ENCODE peak calls at places on chromosomes 7 and 10, in four cellular contexts. One of them, this sample, is unnamed.

GRCh38 chr10:97599272-97599619 is 9.7 kb downstream of the C10orf62 start:
- DNase-seq in kidney epithelial cell: no peak
- DNase-seq in mammary epithelial cell: no peak
- DNase-seq in RWPE1: no peak
- DNase-seq in this sample: no peak

GRCh38 chr7:5629941-5630340 is 151.5 kb downstream of the RNF216 start:
- DNase-seq in kidney epithelial cell: no peak
- DNase-seq in mammary epithelial cell: peak
- DNase-seq in RWPE1: peak
- DNase-seq in this sample: no peak

GRCh38 chr7:47688311-47689100 is 106.6 kb upstream of the TNS3 start:
- DNase-seq in RWPE1: no peak
- DNase-seq in kidney epithelial cell: no peak
- DNase-seq in mammary epithelial cell: no peak
- DNase-seq in this sample: no peak

GRCh38 chr7:83921798-83922607 is 272.6 kb downstream of the SEMA3A start:
- DNase-seq in kidney epithelial cell: no peak
- DNase-seq in mammary epithelial cell: no peak
- DNase-seq in RWPE1: no peak
- DNase-seq in this sample: no peak

GRCh38 chr7:73978681-73979563 is 49.1 kb upstream of the ELN start:
- DNase-seq in RWPE1: peak
- DNase-seq in kidney epithelial cell: no peak
- DNase-seq in mammary epithelial cell: peak
- DNase-seq in this sample: peak

GRCh38 chr7:48090095-48090805 is 1.2 kb downstream of the UPP1 start:
- DNase-seq in mammary epithelial cell: peak
- DNase-seq in kidney epithelial cell: no peak
- DNase-seq in RWPE1: no peak
- DNase-seq in this sample: peak

GRCh38 chr7:27182861-27183681 is 2.0 kb downstream of the HOXA11 start:
- DNase-seq in kidney epithelial cell: no peak
- DNase-seq in RWPE1: no peak
- DNase-seq in mammary epithelial cell: no peak
- DNase-seq in this sample: no peak

GRCh38 chr10:93216341-93216985 is 142.8 kb downstream of the CYP26A1 start:
- DNase-seq in kidney epithelial cell: no peak
- DNase-seq in mammary epithelial cell: no peak
- DNase-seq in RWPE1: no peak
- DNase-seq in this sample: no peak

GRCh38 chr10:21843645-21844044 is 159.9 kb downstream of the DNAJC1 start:
- DNase-seq in RWPE1: no peak
- DNase-seq in mammary epithelial cell: peak
- DNase-seq in kidney epithelial cell: no peak
- DNase-seq in this sample: no peak

GRCh38 chr10:13120786-13121499 is 21.0 kb downstream of the OPTN start:
- DNase-seq in kidney epithelial cell: no peak
- DNase-seq in RWPE1: no peak
- DNase-seq in mammary epithelial cell: no peak
- DNase-seq in this sample: no peak

GRCh38 chr7:80288175-80289122 is 153.8 kb downstream of the GNAI1 start:
- DNase-seq in mammary epithelial cell: no peak
- DNase-seq in RWPE1: no peak
- DNase-seq in kidney epithelial cell: no peak
- DNase-seq in this sample: peak

GRCh38 chr10:13453896-13454295 is 74.9 kb downstream of the BEND7 start:
- DNase-seq in mammary epithelial cell: no peak
- DNase-seq in RWPE1: no peak
- DNase-seq in kidney epithelial cell: no peak
- DNase-seq in this sample: no peak

GRCh38 chr7:146655928-146656797 is 539.6 kb downstream of the CNTNAP2 start:
- DNase-seq in mammary epithelial cell: no peak
- DNase-seq in kidney epithelial cell: peak
- DNase-seq in RWPE1: no peak
- DNase-seq in this sample: no peak

GRCh38 chr7:105691692-105692564 is 110.6 kb upstream of the EFCAB10 start:
- DNase-seq in mammary epithelial cell: peak
- DNase-seq in RWPE1: peak
- DNase-seq in kidney epithelial cell: peak
- DNase-seq in this sample: no peak

GRCh38 chr7:127337581-127337980 is 54.9 kb downstream of the ZNF800 start:
- DNase-seq in kidney epithelial cell: no peak
- DNase-seq in RWPE1: no peak
- DNase-seq in mammary epithelial cell: no peak
- DNase-seq in this sample: no peak

GRCh38 chr10:16822027-16822426 is 4.8 kb upstream of the RSU1 start:
- DNase-seq in RWPE1: no peak
- DNase-seq in mammary epithelial cell: no peak
- DNase-seq in kidney epithelial cell: no peak
- DNase-seq in this sample: no peak

GRCh38 chr10:107553470-107553869 is 389.0 kb upstream of the SORCS1 start:
- DNase-seq in RWPE1: no peak
- DNase-seq in kidney epithelial cell: peak
- DNase-seq in mammary epithelial cell: no peak
- DNase-seq in this sample: no peak

GRCh38 chr7:29723599-29723998 is 82.7 kb upstream of the WIPF3 start:
- DNase-seq in kidney epithelial cell: no peak
- DNase-seq in RWPE1: no peak
- DNase-seq in mammary epithelial cell: peak
- DNase-seq in this sample: no peak

GRCh38 chr7:157580324-157580723 is 243.5 kb downstream of the DNAJB6 start:
- DNase-seq in mammary epithelial cell: no peak
- DNase-seq in RWPE1: no peak
- DNase-seq in kidney epithelial cell: no peak
- DNase-seq in this sample: no peak

DNA sequence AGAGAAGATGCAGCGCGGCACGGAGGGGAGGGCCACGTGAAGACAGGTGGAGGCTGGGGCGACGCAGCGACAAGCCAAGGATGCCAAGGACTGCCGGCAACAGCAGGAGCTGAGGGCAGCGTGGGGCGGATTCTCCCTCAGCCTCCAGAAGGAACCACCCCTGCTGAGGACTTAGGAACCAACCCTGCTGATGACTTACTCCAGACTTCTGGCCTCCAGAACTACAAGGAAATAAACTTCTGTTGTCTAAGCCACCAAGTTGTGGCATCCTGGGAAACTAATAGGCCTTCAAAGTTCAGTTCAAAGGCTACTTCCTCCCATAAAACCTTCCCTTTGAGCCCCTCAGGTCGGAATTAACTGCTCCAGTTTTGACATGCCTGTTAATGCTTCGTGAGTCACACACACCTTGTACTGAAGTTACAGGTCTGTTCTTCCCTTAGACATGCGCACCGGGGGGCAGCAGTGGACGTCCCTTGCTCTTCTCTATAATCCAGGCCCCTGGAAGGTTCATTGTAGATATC is 88.4 kb upstream of the RHEB start:
- DNase-seq in kidney epithelial cell: no peak
- DNase-seq in RWPE1: peak
- DNase-seq in mammary epithelial cell: peak
- DNase-seq in this sample: no peak
- TF ChIP-seq CTCF in kidney epithelial cell: peak
- TF ChIP-seq CTCF in RWPE1: no peak
- TF ChIP-seq CTCF in mammary epithelial cell: no peak
- TF ChIP-seq CTCF in this sample: no peak

DNA sequence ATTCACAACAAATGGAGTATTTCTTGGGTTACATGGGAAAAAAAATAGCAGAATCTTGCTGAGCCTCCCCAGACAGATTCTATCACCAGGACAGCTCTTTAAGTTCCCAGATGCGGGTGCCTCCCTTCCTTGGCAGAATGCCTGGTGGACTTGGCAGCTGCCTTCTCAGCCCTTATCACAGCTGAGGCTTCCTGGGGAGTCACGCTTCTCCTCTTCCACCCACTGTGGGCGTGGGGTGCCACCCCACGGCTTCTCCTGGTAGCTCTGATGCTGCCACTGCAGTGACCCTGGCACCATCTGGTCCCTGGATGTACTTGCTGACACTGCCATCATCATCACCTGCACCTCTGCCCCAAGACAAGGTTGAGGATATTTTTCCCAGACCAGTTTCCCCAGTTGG is 16.2 kb upstream of the NME8 start:
- DNase-seq in mammary epithelial cell: no peak
- DNase-seq in kidney epithelial cell: no peak
- DNase-seq in RWPE1: peak
- DNase-seq in this sample: no peak
- TF ChIP-seq CTCF in mammary epithelial cell: no peak
- TF ChIP-seq CTCF in kidney epithelial cell: no peak
- TF ChIP-seq CTCF in RWPE1: no peak
- TF ChIP-seq CTCF in this sample: no peak

GRCh38 chr7:123283373-123283772 is 83.6 kb upstream of the SLC13A1 start:
- DNase-seq in RWPE1: no peak
- DNase-seq in mammary epithelial cell: no peak
- DNase-seq in kidney epithelial cell: no peak
- DNase-seq in this sample: no peak

GRCh38 chr7:123282181-123282580 is 82.4 kb upstream of the SLC13A1 start:
- DNase-seq in kidney epithelial cell: no peak
- DNase-seq in mammary epithelial cell: no peak
- DNase-seq in RWPE1: no peak
- DNase-seq in this sample: no peak

GRCh38 chr7:123289200-123289599 is 89.4 kb upstream of the SLC13A1 start:
- DNase-seq in RWPE1: no peak
- DNase-seq in mammary epithelial cell: no peak
- DNase-seq in kidney epithelial cell: no peak
- DNase-seq in this sample: no peak

GRCh38 chr7:123285076-123285700 is 85.4 kb upstream of the SLC13A1 start:
- DNase-seq in RWPE1: no peak
- DNase-seq in mammary epithelial cell: no peak
- DNase-seq in kidney epithelial cell: no peak
- DNase-seq in this sample: peak
- TF ChIP-seq CTCF in RWPE1: no peak
- TF ChIP-seq CTCF in mammary epithelial cell: no peak
- TF ChIP-seq CTCF in kidney epithelial cell: no peak
- TF ChIP-seq CTCF in this sample: peak

DNA sequence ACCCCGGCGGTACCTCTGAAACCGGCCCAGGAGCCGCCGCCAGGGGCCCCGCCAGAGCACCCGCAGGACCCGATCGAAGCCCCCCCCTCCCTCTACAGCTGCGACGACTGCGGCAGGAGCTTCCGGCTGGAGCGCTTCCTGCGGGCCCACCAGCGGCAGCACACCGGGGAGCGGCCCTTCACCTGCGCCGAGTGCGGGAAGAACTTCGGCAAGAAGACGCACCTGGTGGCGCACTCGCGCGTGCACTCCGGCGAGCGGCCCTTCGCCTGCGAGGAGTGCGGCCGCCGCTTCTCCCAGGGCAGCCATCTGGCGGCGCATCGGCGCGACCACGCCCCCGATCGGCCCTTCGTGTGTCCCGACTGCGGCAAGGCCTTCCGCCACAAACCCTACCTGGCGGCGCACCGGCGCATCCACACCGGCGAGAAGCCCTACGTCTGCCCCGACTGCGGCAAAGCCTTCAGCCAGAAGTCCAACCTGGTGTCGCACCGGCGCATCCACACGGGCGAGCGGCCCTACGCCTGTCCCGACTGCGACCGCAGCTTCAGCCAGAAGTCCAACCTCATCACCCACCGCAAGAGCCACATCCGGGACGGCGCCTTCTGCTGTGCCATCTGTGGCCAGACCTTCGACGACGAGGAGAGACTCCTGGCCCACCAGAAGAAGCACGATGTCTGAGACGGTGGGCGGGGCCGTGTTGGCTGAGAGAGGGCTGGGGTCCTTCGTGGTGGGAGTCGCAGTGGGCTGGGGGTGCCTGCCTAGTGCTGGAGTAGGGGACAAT is 3.8 kb downstream of the REPIN1 start:
- DNase-seq in kidney epithelial cell: no peak
- DNase-seq in mammary epithelial cell: no peak
- DNase-seq in RWPE1: no peak
- DNase-seq in this sample: no peak
- TF ChIP-seq CTCF in kidney epithelial cell: no peak
- TF ChIP-seq CTCF in mammary epithelial cell: no peak
- TF ChIP-seq CTCF in RWPE1: no peak
- TF ChIP-seq CTCF in this sample: no peak

DNA sequence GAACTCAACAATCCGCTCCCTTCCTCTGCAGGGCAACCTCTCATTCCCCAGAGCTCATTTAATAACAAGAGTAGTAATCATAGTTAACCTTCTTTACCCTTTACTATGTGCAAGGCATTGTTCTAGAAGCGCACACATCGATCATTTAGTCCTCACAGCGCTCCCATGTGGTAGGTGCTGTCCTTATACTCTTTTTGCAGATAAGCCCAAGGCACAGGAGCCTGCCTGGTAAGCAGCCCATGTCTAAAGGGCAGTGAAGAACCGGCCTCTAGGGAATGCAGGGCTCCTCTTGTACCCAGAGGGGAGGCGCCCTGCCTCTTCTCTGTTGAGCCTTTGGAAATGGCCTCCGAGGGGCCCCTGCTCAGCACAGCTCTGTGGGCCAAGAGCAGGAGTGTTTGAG is 14.3 kb downstream of the CHST3 start:
- DNase-seq in kidney epithelial cell: no peak
- DNase-seq in mammary epithelial cell: no peak
- DNase-seq in RWPE1: no peak
- DNase-seq in this sample: no peak
- TF ChIP-seq CTCF in kidney epithelial cell: peak
- TF ChIP-seq CTCF in mammary epithelial cell: no peak
- TF ChIP-seq CTCF in RWPE1: no peak
- TF ChIP-seq CTCF in this sample: no peak

DNA sequence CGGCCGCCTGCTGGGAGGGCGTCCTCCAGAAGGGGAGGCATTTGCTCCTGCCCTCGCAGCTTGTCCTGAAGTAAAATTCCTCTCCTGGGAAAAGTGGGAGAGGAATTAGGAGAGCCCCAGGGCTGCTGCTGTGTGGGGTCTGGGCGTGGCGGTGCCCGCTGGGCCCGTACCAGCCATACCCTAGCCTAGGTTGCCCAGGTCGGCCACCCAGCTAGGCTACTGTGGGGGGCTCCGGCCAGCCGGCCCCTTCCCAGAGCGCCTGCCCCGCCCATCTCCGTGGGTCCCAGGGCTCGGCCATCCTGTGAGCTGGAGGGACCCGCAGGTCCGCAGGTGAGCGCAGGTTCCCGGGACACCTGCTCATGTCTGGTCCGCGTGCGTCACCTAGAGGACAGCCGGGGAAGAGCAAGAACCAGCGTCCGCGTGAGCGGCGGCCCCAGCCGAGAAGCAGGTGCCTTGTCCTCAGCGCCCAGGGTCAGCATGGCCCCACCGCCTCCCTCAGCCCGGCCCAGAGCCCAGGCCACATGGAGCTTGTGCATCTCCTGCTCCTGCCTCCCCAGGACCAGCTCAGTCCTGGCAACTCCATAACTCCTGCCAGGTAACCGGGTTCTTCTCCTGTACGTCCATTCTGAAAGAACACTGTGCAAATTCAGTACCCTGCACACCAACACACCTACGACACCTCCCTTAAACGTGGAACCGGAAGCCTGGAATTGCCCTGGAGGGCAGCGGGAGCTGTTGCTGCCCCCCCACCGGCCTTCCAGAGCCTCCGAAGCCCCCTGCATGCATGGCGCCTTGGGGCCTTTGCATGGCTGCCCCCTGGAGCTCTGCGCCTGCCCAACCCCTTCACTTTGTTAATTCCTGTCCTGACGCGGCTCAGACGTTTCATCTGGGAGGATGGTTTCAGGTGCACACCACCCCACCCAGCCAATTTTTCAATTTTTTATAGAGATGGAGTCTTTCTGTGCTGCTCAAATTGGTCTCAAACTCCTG is 22.8 kb upstream of the FOXL3 start:
- DNase-seq in mammary epithelial cell: peak
- DNase-seq in RWPE1: peak
- DNase-seq in kidney epithelial cell: no peak
- DNase-seq in this sample: no peak
- TF ChIP-seq CTCF in mammary epithelial cell: no peak
- TF ChIP-seq CTCF in RWPE1: peak
- TF ChIP-seq CTCF in kidney epithelial cell: peak
- TF ChIP-seq CTCF in this sample: no peak